ENCODE peak calls at places on chromosomes 2 and 18, in five cellular contexts. S, Y, D, G and U are unnamed samples.
A peak's percentile ranks its signal among the peaks of the same experiment; 100 is the strongest.

GRCh38 chr2:171447675-171448074 is 13.6 kb downstream of the DCAF17 start:
- DNase-seq in S (no peak), Y (no peak), D (no peak), G (no peak), U (no peak)

GRCh38 chr2:145096582-145096981 is 576.7 kb upstream of the ZEB2 start:
- DNase-seq in S (no peak), Y (no peak), D (peak; percentile 78), G (no peak), U (no peak)

GRCh38 chr18:58661423-58661822 is 9.8 kb upstream of the MALT1 start:
- DNase-seq in S (no peak), Y (no peak), D (no peak), G (no peak), U (no peak)

GRCh38 chr2:182165196-182165595 is 179.5 kb downstream of the PPP1R1C start:
- DNase-seq in S (no peak), Y (no peak), D (no peak), G (no peak), U (no peak)

GRCh38 chr2:43178602-43179542 is 47.5 kb downstream of the ZFP36L2 start:
- DNase-seq in S (peak; percentile 86), Y (peak; percentile 71), D (peak; percentile 78), G (peak; percentile 78), U (peak; percentile 48)

GRCh38 chr2:15560404-15560987 is 638 bp downstream of the NBAS start:
- DNase-seq in S (peak; percentile 34), Y (no peak), D (peak; percentile 43), G (peak; percentile 18), U (no peak)

GRCh38 chr2:39584283-39584972 is 81.3 kb upstream of the TMEM178A start:
- DNase-seq in S (no peak), Y (no peak), D (peak; percentile 87), G (no peak), U (no peak)

GRCh38 chr2:234690569-234691225 is 193.8 kb upstream of the ARL4C start:
- DNase-seq in S (no peak), Y (no peak), D (peak; percentile 87), G (no peak), U (no peak)

GRCh38 chr2:71615769-71616730 is 162.7 kb downstream of the DYSF start:
- DNase-seq in S (no peak), Y (no peak), D (no peak), G (peak; percentile 28), U (peak; percentile 42)

GRCh38 chr2:76958749-76959148 is 563.4 kb downstream of the LRRTM4 start:
- DNase-seq in S (no peak), Y (no peak), D (peak; percentile 2), G (no peak), U (no peak)

GRCh38 chr2:61793389-61793836 is 60.4 kb downstream of the FAM161A start:
- DNase-seq in S (peak; percentile 79), Y (peak; percentile 47), D (peak; percentile 37), G (peak; percentile 76), U (peak; percentile 64)

GRCh38 chr18:78865056-78865598 is 114.5 kb upstream of the SALL3 start:
- DNase-seq in S (no peak), Y (no peak), D (no peak), G (no peak), U (no peak)

GRCh38 chr2:206561962-206562361 is 80.3 kb upstream of the FAM237A start:
- DNase-seq in S (no peak), Y (no peak), D (peak; percentile 41), G (no peak), U (no peak)

GRCh38 chr2:216478151-216478550 is 20.5 kb upstream of the RPL37A start:
- DNase-seq in S (no peak), Y (no peak), D (peak; percentile 95), G (no peak), U (no peak)

GRCh38 chr2:55038428-55038827 is 11.8 kb downstream of the RTN4 start:
- DNase-seq in S (no peak), Y (no peak), D (peak; percentile 34), G (no peak), U (no peak)

GRCh38 chr18:56148373-56148772 is 490.0 kb downstream of the TXNL1 start:
- DNase-seq in S (no peak), Y (no peak), D (peak; percentile 91), G (no peak), U (no peak)

GRCh38 chr18:23077493-23078256 is 57.6 kb upstream of the CABLES1 start:
- DNase-seq in S (peak; percentile 19), Y (no peak), D (no peak), G (no peak), U (no peak)

GRCh38 chr2:79702934-79703333 is 190.1 kb downstream of the CTNNA2 start:
- DNase-seq in S (no peak), Y (no peak), D (no peak), G (no peak), U (no peak)

GRCh38 chr18:51617572-51618260 is 420.2 kb upstream of the MEX3C start:
- DNase-seq in S (no peak), Y (no peak), D (peak; percentile 14), G (no peak), U (no peak)

GRCh38 chr2:217452928-217453327 is 549.9 kb downstream of the TNS1 start:
- DNase-seq in S (no peak), Y (no peak), D (no peak), G (no peak), U (no peak)

GRCh38 chr2:66322481-66322880 is 112.4 kb upstream of the MEIS1 start:
- DNase-seq in S (no peak), Y (no peak), D (no peak), G (no peak), U (no peak)
- H3K27ac ChIP-seq in S (no peak overlapping the region), Y (no peak overlapping the region), D (no peak overlapping the region), G (no peak overlapping the region), U (no peak overlapping the region)

GRCh38 chr2:201257381-201257940 is 2.9 kb upstream of the CASP8 start:
- DNase-seq in S (peak; percentile 41), Y (peak; percentile 27), D (no peak), G (peak; percentile 71), U (peak; percentile 66)

GRCh38 chr2:201259216-201259615 is 1.1 kb upstream of the CASP8 start:
- DNase-seq in S (no peak), Y (no peak), D (no peak), G (peak; percentile 22), U (no peak)

GRCh38 chr2:201257941-201258665 is 2.2 kb upstream of the CASP8 start:
- DNase-seq in S (peak; percentile 78), Y (peak; percentile 58), D (peak; percentile 83), G (peak; percentile 90), U (peak; percentile 49)

GRCh38 chr2:201260302-201260800 is at the start of gene CASP8:
- DNase-seq in S (no peak), Y (no peak), D (peak; percentile 44), G (no peak), U (peak; percentile 69)

GRCh38 chr2:201258666-201258999 is 1.7 kb upstream of the CASP8 start:
- DNase-seq in S (no peak), Y (no peak), D (no peak), G (no peak), U (no peak)
- TF ChIP-seq CTCF in S (no peak), Y (peak; percentile 19), D (peak; percentile 28), G (no peak), U (no peak)

GRCh38 chr2:241257419-241258032 is 57.9 kb downstream of the HDLBP start:
- DNase-seq in S (no peak), Y (no peak), D (no peak), G (no peak), U (no peak)

GRCh38 chr2:241256168-241256545 is 59.3 kb downstream of the HDLBP start:
- DNase-seq in S (no peak), Y (no peak), D (no peak), G (no peak), U (no peak)

GRCh38 chr2:241260911-241261310 is 54.6 kb downstream of the HDLBP start:
- DNase-seq in S (no peak), Y (no peak), D (no peak), G (no peak), U (no peak)

GRCh38 chr2:241255542-241256167 is 59.8 kb downstream of the HDLBP start:
- DNase-seq in S (peak; percentile 39), Y (no peak), D (no peak), G (no peak), U (peak; percentile 51)

GRCh38 chr2:241258505-241259160 is 56.8 kb downstream of the HDLBP start:
- DNase-seq in S (no peak), Y (no peak), D (no peak), G (no peak), U (peak; percentile 3)
- H3K36me3 ChIP-seq in S (peaks cover 50% of the 10 kb centered on the region), Y (peaks cover 98% of the 10 kb centered on the region), D (peaks cover 39% of the 10 kb centered on the region), G (peaks cover 24% of the 10 kb centered on the region), U (peaks cover 92% of the 10 kb centered on the region)

DNA sequence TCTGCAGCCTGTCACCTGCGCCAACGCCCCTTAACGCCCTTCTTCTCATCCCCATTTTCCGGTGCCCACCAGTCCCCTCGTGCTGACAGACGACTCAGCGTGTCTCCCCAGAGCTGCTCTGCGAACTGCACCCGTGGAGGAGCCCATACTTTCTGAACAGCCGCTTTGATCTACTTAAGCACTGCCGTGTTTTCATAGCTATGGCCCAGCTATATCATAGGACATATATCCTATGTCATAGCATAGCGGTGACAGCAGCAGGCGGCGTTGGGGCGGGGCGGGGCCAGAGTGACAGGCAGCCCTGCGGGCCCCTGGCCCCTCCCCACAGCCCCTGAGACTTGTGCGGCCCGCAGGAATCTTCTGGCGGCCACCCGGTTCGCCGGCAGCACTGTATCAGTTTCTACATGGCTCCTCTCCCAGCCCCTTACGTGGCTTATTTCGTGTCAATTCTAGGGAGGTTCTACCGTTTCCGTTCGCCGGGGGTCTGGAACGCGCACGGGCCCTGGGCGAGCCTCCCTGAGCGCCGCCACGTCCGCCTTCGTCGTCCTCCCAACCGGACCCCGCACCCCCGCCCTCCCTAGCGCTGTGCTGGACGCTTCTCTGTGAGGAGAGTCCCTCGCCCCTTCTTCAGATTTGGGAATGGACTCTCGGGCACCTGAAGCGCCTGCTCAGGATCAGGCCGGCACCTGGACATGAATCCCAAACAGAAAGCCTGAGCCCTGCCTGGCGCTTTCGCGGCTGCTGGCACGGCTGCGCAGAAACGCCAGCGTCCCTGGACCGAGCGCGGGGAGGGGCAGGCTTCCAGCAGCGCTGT is 35.4 kb downstream of the PTPN18 start:
- DNase-seq in S (peak; percentile 92), Y (peak; percentile 85), D (peak; percentile 71), G (peak; percentile 95), U (peak; percentile 84)
- H3K27ac ChIP-seq in S (peak overlapping the region; percentile 85), Y (peak overlapping the region; percentile 96), D (peak overlapping the region; percentile 69), G (peak overlapping the region; percentile 92), U (peak overlapping the region; percentile 83)

DNA sequence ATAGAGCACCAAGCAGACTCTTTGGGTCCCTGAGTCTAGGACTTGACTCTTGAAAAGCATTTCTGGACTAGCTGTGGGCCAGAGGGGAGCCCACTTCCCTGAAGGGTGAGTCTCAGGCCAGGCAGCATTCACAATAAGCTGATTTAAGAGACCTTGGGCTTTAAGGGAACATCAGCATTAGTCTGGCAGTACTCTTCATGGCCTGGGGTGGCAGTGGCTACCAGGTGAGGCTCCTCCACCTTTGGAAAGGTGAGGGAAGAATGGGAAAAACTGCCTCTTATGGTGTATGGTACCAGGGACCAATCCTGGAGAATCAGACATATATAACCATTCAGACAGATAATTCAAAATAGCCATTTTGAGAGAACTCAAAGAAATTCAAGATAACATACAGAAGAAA is 599.9 kb upstream of the POU3F3 start:
- DNase-seq in S (no peak), Y (no peak), D (no peak), G (no peak), U (no peak)
- TF ChIP-seq CTCF in S (no peak), Y (no peak), D (no peak), G (no peak), U (no peak)